ENCODE peak calls at places on chromosomes 5 and 9, in seven cellular contexts. One of them, this sample, is unnamed.

GRCh38 chr9:107710988-107711387 is 221.4 kb upstream of the KLF4 start:
- DNase-seq in SK-N-SH: no peak
- DNase-seq in HepG2: no peak
- DNase-seq in endothelial cell of umbilical vein: no peak
- DNase-seq in HCT116: no peak
- DNase-seq in H1: no peak
- DNase-seq in GM12878: no peak
- DNase-seq in this sample: no peak

GRCh38 chr5:160186480-160186879 is 42.8 kb upstream of the FABP6 start:
- DNase-seq in SK-N-SH: no peak
- DNase-seq in HepG2: no peak
- DNase-seq in endothelial cell of umbilical vein: no peak
- DNase-seq in HCT116: no peak
- DNase-seq in H1: no peak
- DNase-seq in GM12878: no peak
- DNase-seq in this sample: no peak

GRCh38 chr5:147780924-147781530 is 1.5 kb downstream of the JAKMIP2 start:
- DNase-seq in SK-N-SH: no peak
- DNase-seq in HepG2: no peak
- DNase-seq in endothelial cell of umbilical vein: no peak
- DNase-seq in HCT116: no peak
- DNase-seq in H1: no peak
- DNase-seq in GM12878: no peak
- DNase-seq in this sample: no peak

GRCh38 chr5:103526164-103526915 is 36.2 kb downstream of the NUDT12 start:
- DNase-seq in SK-N-SH: no peak
- DNase-seq in HepG2: no peak
- DNase-seq in endothelial cell of umbilical vein: no peak
- DNase-seq in HCT116: no peak
- DNase-seq in H1: no peak
- DNase-seq in GM12878: no peak
- DNase-seq in this sample: no peak

GRCh38 chr5:393846-394275 is 49.1 kb upstream of the EXOC3 start:
- DNase-seq in SK-N-SH: no peak
- DNase-seq in HepG2: no peak
- DNase-seq in endothelial cell of umbilical vein: no peak
- DNase-seq in HCT116: no peak
- DNase-seq in H1: no peak
- DNase-seq in GM12878: no peak
- DNase-seq in this sample: no peak

GRCh38 chr5:111948517-111948916 is 191.5 kb upstream of the NREP start:
- DNase-seq in SK-N-SH: no peak
- DNase-seq in HepG2: no peak
- DNase-seq in endothelial cell of umbilical vein: no peak
- DNase-seq in HCT116: peak; percentile 2
- DNase-seq in H1: no peak
- DNase-seq in GM12878: no peak
- DNase-seq in this sample: no peak

GRCh38 chr5:37840036-37840909 is at the start of gene GDNF:
- DNase-seq in SK-N-SH: peak; percentile 59
- DNase-seq in HepG2: peak; percentile 25
- DNase-seq in endothelial cell of umbilical vein: peak; percentile 22
- DNase-seq in HCT116: no peak
- DNase-seq in H1: no peak
- DNase-seq in GM12878: no peak
- DNase-seq in this sample: no peak

GRCh38 chr5:126446498-126447224 is 23.5 kb downstream of the GRAMD2B start:
- DNase-seq in SK-N-SH: no peak
- DNase-seq in HepG2: no peak
- DNase-seq in endothelial cell of umbilical vein: no peak
- DNase-seq in HCT116: peak; percentile 71
- DNase-seq in H1: no peak
- DNase-seq in GM12878: no peak
- DNase-seq in this sample: no peak

GRCh38 chr5:51968756-51969155 is 585.5 kb downstream of the ISL1 start:
- DNase-seq in SK-N-SH: no peak
- DNase-seq in HepG2: no peak
- DNase-seq in endothelial cell of umbilical vein: no peak
- DNase-seq in HCT116: no peak
- DNase-seq in H1: no peak
- DNase-seq in GM12878: no peak
- DNase-seq in this sample: peak; percentile 30

GRCh38 chr5:75525344-75525743 is 13.7 kb downstream of the POLK start:
- DNase-seq in SK-N-SH: no peak
- DNase-seq in HepG2: no peak
- DNase-seq in endothelial cell of umbilical vein: no peak
- DNase-seq in HCT116: no peak
- DNase-seq in H1: no peak
- DNase-seq in GM12878: no peak
- DNase-seq in this sample: no peak

GRCh38 chr5:160894-161540 is 30.3 kb upstream of the LRRC14B start:
- DNase-seq in SK-N-SH: no peak
- DNase-seq in HepG2: no peak
- DNase-seq in endothelial cell of umbilical vein: no peak
- DNase-seq in HCT116: no peak
- DNase-seq in H1: no peak
- DNase-seq in GM12878: no peak
- DNase-seq in this sample: no peak

GRCh38 chr9:116276651-116277121 is 123.1 kb downstream of the PAPPA start:
- DNase-seq in SK-N-SH: no peak
- DNase-seq in HepG2: no peak
- DNase-seq in endothelial cell of umbilical vein: no peak
- DNase-seq in HCT116: no peak
- DNase-seq in H1: no peak
- DNase-seq in GM12878: no peak
- DNase-seq in this sample: no peak

GRCh38 chr9:23522952-23523351 is 303.1 kb downstream of the ELAVL2 start:
- DNase-seq in SK-N-SH: no peak
- DNase-seq in HepG2: no peak
- DNase-seq in endothelial cell of umbilical vein: no peak
- DNase-seq in HCT116: no peak
- DNase-seq in H1: no peak
- DNase-seq in GM12878: no peak
- DNase-seq in this sample: no peak

GRCh38 chr5:10602031-10602806 is 38.3 kb downstream of the ANKRD33B start:
- DNase-seq in SK-N-SH: no peak
- DNase-seq in HepG2: no peak
- DNase-seq in endothelial cell of umbilical vein: no peak
- DNase-seq in HCT116: no peak
- DNase-seq in H1: no peak
- DNase-seq in GM12878: no peak
- DNase-seq in this sample: no peak

GRCh38 chr5:117380316-117380715 is 805.7 kb upstream of the SEMA6A start:
- DNase-seq in SK-N-SH: no peak
- DNase-seq in HepG2: no peak
- DNase-seq in endothelial cell of umbilical vein: no peak
- DNase-seq in HCT116: no peak
- DNase-seq in H1: no peak
- DNase-seq in GM12878: no peak
- DNase-seq in this sample: no peak

GRCh38 chr5:96852769-96853168 is 23.5 kb upstream of the ERAP2 start:
- DNase-seq in SK-N-SH: no peak
- DNase-seq in HepG2: no peak
- DNase-seq in endothelial cell of umbilical vein: no peak
- DNase-seq in HCT116: no peak
- DNase-seq in H1: no peak
- DNase-seq in GM12878: no peak
- DNase-seq in this sample: no peak

GRCh38 chr9:71680189-71680983 is 87.9 kb downstream of the CEMIP2 start:
- DNase-seq in SK-N-SH: no peak
- DNase-seq in HepG2: peak; percentile 90
- DNase-seq in endothelial cell of umbilical vein: peak; percentile 57
- DNase-seq in HCT116: no peak
- DNase-seq in H1: no peak
- DNase-seq in GM12878: no peak
- DNase-seq in this sample: peak; percentile 34

GRCh38 chr9:93187047-93187446 is 3.1 kb downstream of the WNK2 start:
- DNase-seq in SK-N-SH: peak; percentile 47
- DNase-seq in HepG2: no peak
- DNase-seq in endothelial cell of umbilical vein: no peak
- DNase-seq in HCT116: no peak
- DNase-seq in H1: no peak
- DNase-seq in GM12878: no peak
- DNase-seq in this sample: no peak

GRCh38 chr9:93187574-93187973 is 3.6 kb downstream of the WNK2 start:
- DNase-seq in SK-N-SH: no peak
- DNase-seq in HepG2: no peak
- DNase-seq in endothelial cell of umbilical vein: no peak
- DNase-seq in HCT116: no peak
- DNase-seq in H1: no peak
- DNase-seq in GM12878: no peak
- DNase-seq in this sample: no peak

GRCh38 chr9:93184439-93185221 is 691 bp downstream of the WNK2 start:
- DNase-seq in SK-N-SH: peak; percentile 84
- DNase-seq in HepG2: no peak
- DNase-seq in endothelial cell of umbilical vein: no peak
- DNase-seq in HCT116: no peak
- DNase-seq in H1: no peak
- DNase-seq in GM12878: no peak
- DNase-seq in this sample: no peak

GRCh38 chr9:93185261-93186150 is 1.6 kb downstream of the WNK2 start:
- DNase-seq in SK-N-SH: peak; percentile 71
- DNase-seq in HepG2: no peak
- DNase-seq in endothelial cell of umbilical vein: no peak
- DNase-seq in HCT116: no peak
- DNase-seq in H1: no peak
- DNase-seq in GM12878: no peak
- DNase-seq in this sample: no peak

DNA sequence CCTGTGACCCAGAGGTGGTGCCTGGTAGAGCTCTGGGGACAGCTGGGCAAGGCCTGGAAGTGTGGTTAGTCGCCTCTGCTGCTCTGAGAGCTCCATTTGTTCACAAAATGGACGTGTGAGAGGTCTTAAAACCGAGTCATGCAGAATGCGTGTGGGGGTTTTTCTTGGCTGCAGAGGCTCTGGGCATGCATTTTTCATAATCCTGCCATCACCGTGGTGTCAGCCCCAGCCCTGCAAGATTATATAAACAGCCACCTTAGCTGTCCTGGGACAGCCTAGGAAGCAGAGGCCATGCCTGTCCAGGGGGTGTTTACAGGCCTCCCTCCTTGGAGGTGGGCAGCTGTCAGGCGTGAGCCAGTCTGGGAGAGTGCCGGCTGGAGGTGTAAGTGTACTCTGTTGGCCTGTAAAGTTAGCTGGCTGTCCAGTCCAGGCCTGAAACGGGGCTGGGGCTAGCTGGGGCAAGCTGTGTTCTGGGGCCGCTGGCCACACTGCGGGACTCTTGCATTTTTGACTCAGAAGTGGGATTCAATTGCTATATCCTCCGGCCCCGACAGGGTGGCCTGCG is 2.3 kb downstream of the WNK2 start:
- DNase-seq in SK-N-SH: peak; percentile 45
- DNase-seq in HepG2: no peak
- DNase-seq in endothelial cell of umbilical vein: no peak
- DNase-seq in HCT116: no peak
- DNase-seq in H1: no peak
- DNase-seq in GM12878: no peak
- DNase-seq in this sample: no peak
- H3K9ac ChIP-seq in SK-N-SH: no peak overlapping the region
- H3K9ac ChIP-seq in HepG2: peak overlapping the region; percentile 59
- H3K9ac ChIP-seq in endothelial cell of umbilical vein: no peak overlapping the region
- H3K9ac ChIP-seq in HCT116: no peak overlapping the region
- H3K9ac ChIP-seq in H1: no peak overlapping the region
- H3K9ac ChIP-seq in GM12878: no peak overlapping the region
- H3K9ac ChIP-seq in this sample: peak overlapping the region; percentile 12

DNA sequence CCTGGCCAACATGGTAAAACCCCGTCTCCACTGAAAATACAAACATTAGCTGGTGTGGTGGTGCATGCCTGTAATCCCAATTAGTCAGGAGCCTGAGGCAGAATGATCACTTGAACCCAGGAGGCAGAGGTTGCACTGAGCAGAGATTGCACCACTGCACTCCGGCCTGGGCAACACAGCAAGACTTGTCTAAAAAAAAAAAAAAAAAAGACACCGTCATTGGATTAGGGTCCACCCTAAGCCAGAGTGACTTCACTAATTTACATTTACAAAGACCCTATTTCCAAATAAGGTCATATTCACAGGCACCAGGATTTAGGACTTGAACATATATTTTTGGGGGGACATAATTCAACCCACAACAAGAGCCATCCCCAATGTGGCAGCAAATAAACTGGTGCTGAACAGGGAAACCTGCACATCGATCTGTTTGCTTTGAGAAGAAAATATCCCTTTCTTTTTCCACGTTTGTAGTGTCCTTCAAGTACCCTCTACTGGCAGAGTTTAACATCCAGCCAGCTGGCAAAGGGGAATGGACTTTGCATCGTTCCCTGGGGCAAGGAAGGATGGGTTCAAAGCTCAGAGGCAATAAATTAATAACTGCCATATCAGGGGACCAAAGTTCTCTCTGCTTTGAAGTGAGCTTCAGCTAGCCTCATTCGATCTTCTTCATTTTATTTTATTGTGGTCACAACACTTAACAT is 3.7 kb upstream of the DNAJC25 start:
- DNase-seq in SK-N-SH: no peak
- DNase-seq in HepG2: peak; percentile 37
- DNase-seq in endothelial cell of umbilical vein: no peak
- DNase-seq in HCT116: no peak
- DNase-seq in H1: no peak
- DNase-seq in GM12878: no peak
- DNase-seq in this sample: no peak
- TF ChIP-seq POLR2AphosphoS5 in SK-N-SH: no peak
- TF ChIP-seq POLR2AphosphoS5 in HepG2: no peak
- TF ChIP-seq POLR2AphosphoS5 in endothelial cell of umbilical vein: no peak
- TF ChIP-seq POLR2AphosphoS5 in HCT116: no peak
- TF ChIP-seq POLR2AphosphoS5 in H1: no peak
- TF ChIP-seq POLR2AphosphoS5 in GM12878: no peak
- TF ChIP-seq POLR2AphosphoS5 in this sample: no peak

DNA sequence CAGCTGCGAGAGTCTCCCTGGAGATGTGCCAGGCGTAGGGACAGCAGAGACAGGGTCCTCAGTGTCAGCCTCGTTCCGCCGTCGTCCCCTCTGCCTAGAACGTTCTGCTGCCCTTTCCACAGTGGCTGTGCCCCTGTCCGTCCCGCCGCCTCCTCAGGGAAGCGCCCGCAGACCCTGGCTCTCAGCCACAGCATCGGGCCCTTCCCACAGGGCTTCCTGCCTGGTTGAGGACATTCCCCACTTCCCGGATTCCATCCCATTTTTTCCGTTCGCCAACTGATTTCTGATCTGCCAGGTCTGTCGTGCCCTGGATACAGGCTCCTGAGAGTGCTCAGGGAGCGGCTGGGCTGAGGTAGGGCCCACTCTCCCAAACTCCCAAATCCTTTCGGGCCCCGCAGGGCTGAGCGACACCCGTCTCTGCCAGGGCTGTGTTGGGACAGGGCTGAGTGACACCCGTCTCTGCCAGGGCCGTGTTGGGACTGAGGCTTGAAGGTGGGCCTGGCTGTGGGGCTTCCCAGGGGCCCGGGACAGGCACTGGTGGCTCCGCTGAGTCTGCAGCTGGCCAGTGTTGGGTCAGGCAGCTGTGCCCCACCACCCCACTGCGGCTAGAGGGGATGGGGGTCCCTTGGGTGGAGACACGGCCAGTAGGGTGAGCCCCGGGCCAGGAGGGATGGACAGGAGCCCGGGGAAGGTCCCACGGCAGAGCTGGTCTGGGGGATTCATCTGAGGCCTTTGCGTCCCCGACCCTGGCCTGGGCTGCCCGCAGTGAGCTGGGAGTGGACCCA is 15.9 kb downstream of the DNLZ start:
- DNase-seq in SK-N-SH: peak; percentile 66
- DNase-seq in HepG2: no peak
- DNase-seq in endothelial cell of umbilical vein: no peak
- DNase-seq in HCT116: no peak
- DNase-seq in H1: no peak
- DNase-seq in GM12878: no peak
- DNase-seq in this sample: no peak
- H3K9ac ChIP-seq in SK-N-SH: no peak overlapping the region
- H3K9ac ChIP-seq in HepG2: no peak overlapping the region
- H3K9ac ChIP-seq in endothelial cell of umbilical vein: no peak overlapping the region
- H3K9ac ChIP-seq in HCT116: no peak overlapping the region
- H3K9ac ChIP-seq in H1: no peak overlapping the region
- H3K9ac ChIP-seq in GM12878: no peak overlapping the region
- H3K9ac ChIP-seq in this sample: no peak overlapping the region

GRCh38 chr5:179123109-179123426 is 62.9 kb downstream of the ZNF354C start:
- DNase-seq in SK-N-SH: no peak
- DNase-seq in HepG2: no peak
- DNase-seq in endothelial cell of umbilical vein: no peak
- DNase-seq in HCT116: no peak
- DNase-seq in H1: no peak
- DNase-seq in GM12878: no peak
- DNase-seq in this sample: no peak
- TF ChIP-seq POLR2AphosphoS5 in SK-N-SH: no peak
- TF ChIP-seq POLR2AphosphoS5 in HepG2: no peak
- TF ChIP-seq POLR2AphosphoS5 in endothelial cell of umbilical vein: no peak
- TF ChIP-seq POLR2AphosphoS5 in HCT116: no peak
- TF ChIP-seq POLR2AphosphoS5 in H1: no peak
- TF ChIP-seq POLR2AphosphoS5 in GM12878: no peak
- TF ChIP-seq POLR2AphosphoS5 in this sample: no peak

This sample was measured in SK-N-MC.